ENCODE peak calls at places on chromosomes 12 and 14, in six cellular contexts. P is left ventricle myocardium inferior, W is left lung, Y is tibial artery, E is HCT116, D is A549. X is an unnamed sample.

GRCh38 chr14:52033131-52033642 is 35.7 kb downstream of the NID2 start:
- DNase-seq in P (no peak), W (no peak), Y (no peak), E (no peak), D (no peak), X (no peak)

GRCh38 chr14:37263656-37264236 is 66.0 kb downstream of the MIPOL1 start:
- DNase-seq in P (no peak), W (no peak), Y (no peak), E (no peak), D (no peak), X (no peak)

GRCh38 chr14:95507701-95508103 is 8.7 kb downstream of the SYNE3 start:
- DNase-seq in P (no peak), W (no peak), Y (peak; percentile 81), E (no peak), D (no peak), X (no peak)

GRCh38 chr12:109329710-109330109 is 18.0 kb upstream of the MYO1H start:
- DNase-seq in P (no peak), W (no peak), Y (no peak), E (no peak), D (no peak), X (no peak)

GRCh38 chr14:91177797-91178147 is 63.9 kb downstream of the DGLUCY start:
- DNase-seq in P (no peak), W (peak; percentile 61), Y (no peak), E (no peak), D (no peak), X (no peak)

GRCh38 chr12:29611906-29612305 is 114.4 kb upstream of the OVCH1 start:
- DNase-seq in P (no peak), W (no peak), Y (no peak), E (no peak), D (no peak), X (no peak)

GRCh38 chr14:95382747-95383146 is 63.0 kb upstream of the CLMN start:
- DNase-seq in P (no peak), W (no peak), Y (no peak), E (no peak), D (no peak), X (no peak)

GRCh38 chr12:48788522-48788851 is 402 bp downstream of the ADCY6 start:
- DNase-seq in P (no peak), W (peak; percentile 80), Y (no peak), E (no peak), D (no peak), X (peak; percentile 61)

GRCh38 chr12:537772-538171 is 78.0 kb downstream of the B4GALNT3 start:
- DNase-seq in P (no peak), W (no peak), Y (no peak), E (peak; percentile 29), D (no peak), X (no peak)

GRCh38 chr12:89305373-89305772 is 46.9 kb downstream of the DUSP6 start:
- DNase-seq in P (no peak), W (no peak), Y (no peak), E (no peak), D (no peak), X (no peak)

GRCh38 chr14:89221109-89221508 is 195.9 kb downstream of the FOXN3 start:
- DNase-seq in P (no peak), W (no peak), Y (no peak), E (no peak), D (peak; percentile 5), X (no peak)

GRCh38 chr14:72457641-72458040 is 436.3 kb downstream of the DPF3 start:
- DNase-seq in P (no peak), W (no peak), Y (no peak), E (no peak), D (peak; percentile 33), X (no peak)

GRCh38 chr12:100474617-100475016 is 951 bp downstream of the NR1H4 start:
- DNase-seq in P (no peak), W (no peak), Y (no peak), E (no peak), D (no peak), X (no peak)

GRCh38 chr14:31945074-31945613 is 132.0 kb upstream of the ARHGAP5 start:
- DNase-seq in P (no peak), W (no peak), Y (no peak), E (no peak), D (peak; percentile 68), X (no peak)

GRCh38 chr12:54383041-54383609 is 1.4 kb downstream of the ZNF385A start:
- DNase-seq in P (no peak), W (no peak), Y (no peak), E (no peak), D (peak; percentile 83), X (no peak)

GRCh38 chr12:123905319-123905925 is 67.2 kb downstream of the CCDC92 start:
- DNase-seq in P (no peak), W (no peak), Y (no peak), E (peak; percentile 51), D (peak; percentile 79), X (no peak)

GRCh38 chr12:51907083-51907863 is at the start of gene ACVRL1:
- DNase-seq in P (peak; percentile 68), W (peak; percentile 75), Y (peak; percentile 64), E (no peak), D (no peak), X (peak; percentile 57)

GRCh38 chr12:19683178-19683927 is 244.1 kb downstream of the AEBP2 start:
- DNase-seq in P (no peak), W (no peak), Y (no peak), E (no peak), D (peak; percentile 46), X (no peak)

GRCh38 chr14:50823051-50823762 is 7.8 kb downstream of the NIN start:
- DNase-seq in P (peak; percentile 28), W (no peak), Y (no peak), E (no peak), D (no peak), X (peak; percentile 40)

GRCh38 chr12:123151679-123152454 is 977 bp upstream of the PITPNM2 start:
- DNase-seq in P (no peak), W (no peak), Y (no peak), E (no peak), D (peak; percentile 13), X (no peak)

GRCh38 chr14:34699873-34700621 is 14.3 kb downstream of the CFL2 start:
- DNase-seq in P (no peak), W (no peak), Y (no peak), E (peak; percentile 72), D (peak; percentile 90), X (no peak)

GRCh38 chr12:88648625-88649024 is 68.4 kb upstream of the KITLG start:
- DNase-seq in P (no peak), W (no peak), Y (no peak), E (no peak), D (no peak), X (no peak)

GRCh38 chr12:19894803-19895202 is 455.5 kb downstream of the AEBP2 start:
- DNase-seq in P (no peak), W (no peak), Y (no peak), E (no peak), D (no peak), X (no peak)

GRCh38 chr12:55713721-55714120 is 2.1 kb upstream of the BLOC1S1 start:
- DNase-seq in P (no peak), W (no peak), Y (no peak), E (no peak), D (peak; percentile 40), X (no peak)

GRCh38 chr12:118015944-118016343 is 559 bp upstream of the RFC5 start:
- DNase-seq in P (no peak), W (no peak), Y (no peak), E (no peak), D (no peak), X (no peak)

GRCh38 chr14:102949062-102949800 is 26.8 kb downstream of the AMN start:
- DNase-seq in P (no peak), W (peak; percentile 67), Y (no peak), E (no peak), D (peak; percentile 35), X (peak; percentile 63)

GRCh38 chr14:102949801-102950451 is 27.5 kb downstream of the AMN start:
- DNase-seq in P (peak; percentile 60), W (peak; percentile 68), Y (peak; percentile 82), E (no peak), D (no peak), X (peak; percentile 81)

GRCh38 chr14:102945346-102946130 is 23.1 kb downstream of the AMN start:
- DNase-seq in P (no peak), W (peak; percentile 77), Y (no peak), E (no peak), D (no peak), X (no peak)

GRCh38 chr14:102948698-102949061 is 26.2 kb downstream of the AMN start:
- DNase-seq in P (no peak), W (no peak), Y (no peak), E (no peak), D (no peak), X (no peak)

DNA sequence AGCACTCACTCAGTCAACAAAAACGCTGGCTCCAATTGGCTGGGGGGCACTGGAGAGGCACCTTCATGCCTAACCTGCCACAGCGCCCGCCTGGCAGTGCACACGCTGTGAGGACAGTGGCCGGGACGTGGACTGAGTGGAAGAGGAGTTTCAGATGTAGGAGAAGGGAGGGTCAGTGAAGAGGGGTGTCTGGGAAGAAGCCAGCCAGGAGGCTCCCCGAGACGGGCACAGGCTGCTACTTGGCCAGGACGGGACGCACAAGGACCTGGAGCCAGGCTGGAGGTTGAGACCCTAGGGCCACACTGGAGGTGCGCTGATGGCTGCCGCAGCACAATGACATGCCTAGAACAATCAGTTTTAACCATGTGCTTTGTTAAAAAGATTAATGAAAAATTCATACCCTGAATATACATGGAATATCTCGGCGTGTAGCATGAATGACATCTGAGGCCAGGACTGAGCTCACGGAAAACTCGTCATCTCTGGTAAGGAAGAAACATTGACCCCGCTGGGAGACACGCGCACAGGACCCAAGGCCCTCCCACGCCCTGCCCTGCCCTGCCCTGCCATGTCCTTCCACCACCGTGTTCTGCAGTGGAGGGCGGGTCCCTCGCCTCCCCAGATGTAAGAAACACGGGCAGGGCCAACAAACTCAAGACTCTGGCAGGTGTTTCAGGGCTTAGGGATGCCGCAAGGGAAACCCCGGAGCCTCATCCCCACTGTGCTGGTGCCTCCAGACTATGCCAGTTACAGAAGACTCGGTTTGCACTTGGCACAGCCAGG is 25.0 kb downstream of the AMN start:
- DNase-seq in P (no peak), W (peak; percentile 60), Y (no peak), E (no peak), D (no peak), X (no peak)
- H3K27ac ChIP-seq in P (no peak overlapping the region), W (no peak overlapping the region), Y (no peak overlapping the region), E (no peak overlapping the region), D (no peak overlapping the region), X (no peak overlapping the region)

DNA sequence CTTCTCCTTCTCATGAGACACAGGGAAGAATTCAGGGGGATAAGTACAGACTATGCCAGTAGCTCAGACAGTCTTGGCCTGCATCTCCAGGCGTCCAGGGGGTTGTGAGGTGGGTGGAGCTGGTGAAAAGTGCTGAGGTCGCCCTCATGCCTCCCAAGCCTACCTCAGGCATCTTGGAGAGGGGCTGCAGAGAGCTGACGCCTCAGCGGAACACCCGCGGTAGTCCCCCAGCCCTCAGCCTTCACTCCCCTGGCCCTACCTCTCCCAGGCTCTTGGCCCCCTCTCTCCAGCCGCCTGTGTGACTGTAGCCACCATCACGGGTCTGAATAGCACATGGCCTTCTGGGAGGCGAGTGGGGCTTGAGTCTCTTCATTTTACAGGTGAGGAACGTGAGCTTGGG is 59.8 kb upstream of the DLK1 start:
- DNase-seq in P (no peak), W (no peak), Y (no peak), E (no peak), D (no peak), X (peak; percentile 8)
- H3K4me1 ChIP-seq in P (peaks cover 22% of the 10 kb centered on the region), W (peaks cover 26% of the 10 kb centered on the region), Y (no peaks in the 10 kb centered on the region), E (no peaks in the 10 kb centered on the region), D (peaks cover 27% of the 10 kb centered on the region), X (no peaks in the 10 kb centered on the region)

GRCh38 chr14:106094654-106095189 is 568.3 kb downstream of the TMEM121 start:
- DNase-seq in P (no peak), W (no peak), Y (no peak), E (no peak), D (peak; percentile 48), X (no peak)
- TF ChIP-seq CTCF in P (no peak), W (no peak), Y (no peak), E (peak; percentile 40), D (no peak), X (no peak)

GRCh38 chr14:22589096-22589839 is at the start of gene DAD1:
- DNase-seq in P (peak; percentile 97), W (peak; percentile 99), Y (peak; percentile 99), E (peak; percentile 98), D (peak; percentile 99), X (peak; percentile 97)
- H3K27ac ChIP-seq in P (peak within 1 kb of the TSS; percentile 89), W (peak within 1 kb of the TSS; percentile 96), Y (peak within 1 kb of the TSS; percentile 98), E (peak within 1 kb of the TSS; percentile 69), D (peak within 1 kb of the TSS; percentile 90), X (peak within 1 kb of the TSS; percentile 94)

X was measured in psoas muscle.